ENCODE peak calls at places on chromosomes 13 and 19, in eight cellular contexts. One of them, this sample, is unnamed.

GRCh38 chr13:47413112-47413511 is 516.3 kb upstream of the HTR2A start:
- DNase-seq in WTC11: no peak
- DNase-seq in fibroblast of mammary gland: peak
- DNase-seq in CD8-positive, alpha-beta T cell: no peak
- DNase-seq in AG04450: no peak
- DNase-seq in colonic mucosa: no peak
- DNase-seq in glutamatergic neuron: no peak
- DNase-seq in lower leg skin: no peak
- DNase-seq in this sample: no peak

GRCh38 chr13:30256713-30257432 is 50.5 kb downstream of the KATNAL1 start:
- DNase-seq in lower leg skin: no peak
- DNase-seq in AG04450: no peak
- DNase-seq in WTC11: no peak
- DNase-seq in fibroblast of mammary gland: peak
- DNase-seq in glutamatergic neuron: no peak
- DNase-seq in CD8-positive, alpha-beta T cell: no peak
- DNase-seq in colonic mucosa: no peak
- DNase-seq in this sample: no peak

GRCh38 chr13:28705734-28706133 is 13.0 kb downstream of the SLC46A3 start:
- DNase-seq in colonic mucosa: no peak
- DNase-seq in lower leg skin: no peak
- DNase-seq in AG04450: no peak
- DNase-seq in CD8-positive, alpha-beta T cell: no peak
- DNase-seq in fibroblast of mammary gland: peak
- DNase-seq in WTC11: no peak
- DNase-seq in glutamatergic neuron: no peak
- DNase-seq in this sample: no peak

GRCh38 chr13:59178344-59178743 is 985.4 kb downstream of the DIAPH3 start:
- DNase-seq in glutamatergic neuron: no peak
- DNase-seq in lower leg skin: no peak
- DNase-seq in WTC11: no peak
- DNase-seq in colonic mucosa: no peak
- DNase-seq in AG04450: no peak
- DNase-seq in CD8-positive, alpha-beta T cell: no peak
- DNase-seq in fibroblast of mammary gland: peak
- DNase-seq in this sample: no peak

GRCh38 chr19:39557791-39558622 is 18.0 kb upstream of the EID2 start:
- DNase-seq in fibroblast of mammary gland: no peak
- DNase-seq in glutamatergic neuron: no peak
- DNase-seq in WTC11: no peak
- DNase-seq in AG04450: no peak
- DNase-seq in colonic mucosa: no peak
- DNase-seq in lower leg skin: no peak
- DNase-seq in CD8-positive, alpha-beta T cell: no peak
- DNase-seq in this sample: no peak

GRCh38 chr13:40672310-40673060 is 6.0 kb upstream of the FOXO1 start:
- DNase-seq in WTC11: no peak
- DNase-seq in lower leg skin: no peak
- DNase-seq in CD8-positive, alpha-beta T cell: no peak
- DNase-seq in AG04450: peak
- DNase-seq in colonic mucosa: no peak
- DNase-seq in fibroblast of mammary gland: peak
- DNase-seq in glutamatergic neuron: no peak
- DNase-seq in this sample: no peak

GRCh38 chr19:53982056-53982455 is 9.4 kb upstream of the CACNG6 start:
- DNase-seq in fibroblast of mammary gland: no peak
- DNase-seq in CD8-positive, alpha-beta T cell: no peak
- DNase-seq in WTC11: peak
- DNase-seq in lower leg skin: no peak
- DNase-seq in glutamatergic neuron: no peak
- DNase-seq in colonic mucosa: no peak
- DNase-seq in AG04450: no peak
- DNase-seq in this sample: no peak

GRCh38 chr19:52570005-52570861 is at the start of gene ZNF701:
- DNase-seq in glutamatergic neuron: peak
- DNase-seq in AG04450: peak
- DNase-seq in WTC11: peak
- DNase-seq in lower leg skin: peak
- DNase-seq in CD8-positive, alpha-beta T cell: peak
- DNase-seq in colonic mucosa: peak
- DNase-seq in fibroblast of mammary gland: peak
- DNase-seq in this sample: peak

GRCh38 chr19:1259206-1259872 is 9.8 kb upstream of the CIRBP start:
- DNase-seq in glutamatergic neuron: peak
- DNase-seq in fibroblast of mammary gland: peak
- DNase-seq in CD8-positive, alpha-beta T cell: peak
- DNase-seq in WTC11: peak
- DNase-seq in lower leg skin: peak
- DNase-seq in colonic mucosa: peak
- DNase-seq in AG04450: no peak
- DNase-seq in this sample: no peak

GRCh38 chr19:30667227-30667626 is 295.0 kb downstream of the ZNF536 start:
- DNase-seq in WTC11: no peak
- DNase-seq in AG04450: no peak
- DNase-seq in glutamatergic neuron: no peak
- DNase-seq in fibroblast of mammary gland: no peak
- DNase-seq in colonic mucosa: no peak
- DNase-seq in lower leg skin: peak
- DNase-seq in CD8-positive, alpha-beta T cell: no peak
- DNase-seq in this sample: peak

GRCh38 chr13:70173236-70173959 is 65.1 kb upstream of the KLHL1 start:
- DNase-seq in glutamatergic neuron: no peak
- DNase-seq in lower leg skin: no peak
- DNase-seq in CD8-positive, alpha-beta T cell: no peak
- DNase-seq in colonic mucosa: no peak
- DNase-seq in WTC11: no peak
- DNase-seq in fibroblast of mammary gland: no peak
- DNase-seq in AG04450: no peak
- DNase-seq in this sample: no peak

GRCh38 chr19:17171874-17172273 is 43.3 kb upstream of the USE1 start:
- DNase-seq in lower leg skin: no peak
- DNase-seq in glutamatergic neuron: no peak
- DNase-seq in AG04450: no peak
- DNase-seq in CD8-positive, alpha-beta T cell: no peak
- DNase-seq in colonic mucosa: no peak
- DNase-seq in WTC11: no peak
- DNase-seq in fibroblast of mammary gland: no peak
- DNase-seq in this sample: no peak

GRCh38 chr13:46721054-46721453 is 75.9 kb downstream of the ESD start:
- DNase-seq in WTC11: peak
- DNase-seq in colonic mucosa: peak
- DNase-seq in AG04450: peak
- DNase-seq in lower leg skin: no peak
- DNase-seq in fibroblast of mammary gland: peak
- DNase-seq in glutamatergic neuron: peak
- DNase-seq in CD8-positive, alpha-beta T cell: peak
- DNase-seq in this sample: no peak

GRCh38 chr13:74128171-74128767 is 5.9 kb downstream of the KLF12 start:
- DNase-seq in colonic mucosa: no peak
- DNase-seq in AG04450: peak
- DNase-seq in CD8-positive, alpha-beta T cell: no peak
- DNase-seq in WTC11: no peak
- DNase-seq in glutamatergic neuron: no peak
- DNase-seq in lower leg skin: no peak
- DNase-seq in fibroblast of mammary gland: peak
- DNase-seq in this sample: no peak

GRCh38 chr19:39413269-39413902 is 917 bp downstream of the PLEKHG2 start:
- DNase-seq in fibroblast of mammary gland: peak
- DNase-seq in lower leg skin: peak
- DNase-seq in glutamatergic neuron: peak
- DNase-seq in WTC11: peak
- DNase-seq in CD8-positive, alpha-beta T cell: no peak
- DNase-seq in AG04450: no peak
- DNase-seq in colonic mucosa: peak
- DNase-seq in this sample: no peak

GRCh38 chr13:57748096-57748495 is 116.6 kb downstream of the PCDH17 start:
- DNase-seq in WTC11: no peak
- DNase-seq in fibroblast of mammary gland: no peak
- DNase-seq in colonic mucosa: no peak
- DNase-seq in lower leg skin: no peak
- DNase-seq in CD8-positive, alpha-beta T cell: no peak
- DNase-seq in glutamatergic neuron: no peak
- DNase-seq in AG04450: no peak
- DNase-seq in this sample: no peak

GRCh38 chr19:44883962-44884361 is 7.1 kb upstream of the TOMM40 start:
- DNase-seq in glutamatergic neuron: no peak
- DNase-seq in colonic mucosa: no peak
- DNase-seq in AG04450: no peak
- DNase-seq in CD8-positive, alpha-beta T cell: no peak
- DNase-seq in fibroblast of mammary gland: no peak
- DNase-seq in WTC11: no peak
- DNase-seq in lower leg skin: no peak
- DNase-seq in this sample: no peak

GRCh38 chr19:35595928-35596327 is 10.0 kb downstream of the PMIS2 start:
- DNase-seq in CD8-positive, alpha-beta T cell: no peak
- DNase-seq in WTC11: no peak
- DNase-seq in AG04450: no peak
- DNase-seq in fibroblast of mammary gland: no peak
- DNase-seq in colonic mucosa: no peak
- DNase-seq in glutamatergic neuron: no peak
- DNase-seq in lower leg skin: no peak
- DNase-seq in this sample: no peak

GRCh38 chr19:35596366-35596999 is 10.5 kb downstream of the PMIS2 start:
- DNase-seq in WTC11: no peak
- DNase-seq in fibroblast of mammary gland: peak
- DNase-seq in lower leg skin: no peak
- DNase-seq in AG04450: no peak
- DNase-seq in colonic mucosa: no peak
- DNase-seq in glutamatergic neuron: no peak
- DNase-seq in CD8-positive, alpha-beta T cell: no peak
- DNase-seq in this sample: no peak

GRCh38 chr19:35590875-35591274 is 4.9 kb downstream of the PMIS2 start:
- DNase-seq in fibroblast of mammary gland: no peak
- DNase-seq in lower leg skin: no peak
- DNase-seq in AG04450: no peak
- DNase-seq in CD8-positive, alpha-beta T cell: no peak
- DNase-seq in WTC11: no peak
- DNase-seq in glutamatergic neuron: no peak
- DNase-seq in colonic mucosa: no peak
- DNase-seq in this sample: no peak

GRCh38 chr19:35587326-35587725 is 1.4 kb downstream of the PMIS2 start:
- DNase-seq in fibroblast of mammary gland: no peak
- DNase-seq in glutamatergic neuron: no peak
- DNase-seq in lower leg skin: no peak
- DNase-seq in AG04450: no peak
- DNase-seq in WTC11: no peak
- DNase-seq in CD8-positive, alpha-beta T cell: no peak
- DNase-seq in colonic mucosa: no peak
- DNase-seq in this sample: no peak

GRCh38 chr19:35592226-35592625 is 6.3 kb downstream of the PMIS2 start:
- DNase-seq in glutamatergic neuron: peak
- DNase-seq in WTC11: peak
- DNase-seq in lower leg skin: no peak
- DNase-seq in AG04450: peak
- DNase-seq in CD8-positive, alpha-beta T cell: no peak
- DNase-seq in fibroblast of mammary gland: peak
- DNase-seq in colonic mucosa: no peak
- DNase-seq in this sample: no peak
- TF ChIP-seq CTCF in glutamatergic neuron: peak
- TF ChIP-seq CTCF in WTC11: peak
- TF ChIP-seq CTCF in lower leg skin: no peak
- TF ChIP-seq CTCF in AG04450: peak
- TF ChIP-seq CTCF in CD8-positive, alpha-beta T cell: peak
- TF ChIP-seq CTCF in fibroblast of mammary gland: peak
- TF ChIP-seq CTCF in colonic mucosa: peak
- TF ChIP-seq CTCF in this sample: peak

GRCh38 chr13:113454936-113455335 is 1.6 kb upstream of the ADPRHL1 start:
- DNase-seq in CD8-positive, alpha-beta T cell: no peak
- DNase-seq in AG04450: no peak
- DNase-seq in WTC11: no peak
- DNase-seq in colonic mucosa: no peak
- DNase-seq in fibroblast of mammary gland: no peak
- DNase-seq in lower leg skin: peak
- DNase-seq in glutamatergic neuron: no peak
- DNase-seq in this sample: no peak
- TF ChIP-seq CTCF in CD8-positive, alpha-beta T cell: no peak
- TF ChIP-seq CTCF in AG04450: no peak
- TF ChIP-seq CTCF in WTC11: no peak
- TF ChIP-seq CTCF in colonic mucosa: no peak
- TF ChIP-seq CTCF in fibroblast of mammary gland: no peak
- TF ChIP-seq CTCF in lower leg skin: no peak
- TF ChIP-seq CTCF in glutamatergic neuron: no peak
- TF ChIP-seq CTCF in this sample: no peak

GRCh38 chr13:110922506-110922905 is 7.6 kb upstream of the ANKRD10 start:
- DNase-seq in CD8-positive, alpha-beta T cell: no peak
- DNase-seq in glutamatergic neuron: no peak
- DNase-seq in lower leg skin: no peak
- DNase-seq in colonic mucosa: no peak
- DNase-seq in fibroblast of mammary gland: no peak
- DNase-seq in AG04450: no peak
- DNase-seq in WTC11: no peak
- DNase-seq in this sample: no peak

GRCh38 chr13:110924639-110924934 is 9.7 kb upstream of the ANKRD10 start:
- DNase-seq in WTC11: no peak
- DNase-seq in CD8-positive, alpha-beta T cell: no peak
- DNase-seq in colonic mucosa: no peak
- DNase-seq in fibroblast of mammary gland: no peak
- DNase-seq in lower leg skin: no peak
- DNase-seq in glutamatergic neuron: no peak
- DNase-seq in AG04450: no peak
- DNase-seq in this sample: no peak

GRCh38 chr13:110923777-110924638 is 9.1 kb upstream of the ANKRD10 start:
- DNase-seq in WTC11: no peak
- DNase-seq in glutamatergic neuron: no peak
- DNase-seq in fibroblast of mammary gland: no peak
- DNase-seq in CD8-positive, alpha-beta T cell: no peak
- DNase-seq in AG04450: no peak
- DNase-seq in lower leg skin: no peak
- DNase-seq in colonic mucosa: no peak
- DNase-seq in this sample: no peak

GRCh38 chr13:110923086-110923485 is 8.2 kb upstream of the ANKRD10 start:
- DNase-seq in CD8-positive, alpha-beta T cell: no peak
- DNase-seq in colonic mucosa: no peak
- DNase-seq in glutamatergic neuron: no peak
- DNase-seq in fibroblast of mammary gland: no peak
- DNase-seq in AG04450: no peak
- DNase-seq in lower leg skin: no peak
- DNase-seq in WTC11: no peak
- DNase-seq in this sample: no peak

GRCh38 chr13:110925023-110925608 is 10.2 kb upstream of the ANKRD10 start:
- DNase-seq in colonic mucosa: no peak
- DNase-seq in AG04450: no peak
- DNase-seq in WTC11: peak
- DNase-seq in CD8-positive, alpha-beta T cell: no peak
- DNase-seq in fibroblast of mammary gland: peak
- DNase-seq in lower leg skin: no peak
- DNase-seq in glutamatergic neuron: no peak
- DNase-seq in this sample: no peak
- TF ChIP-seq CTCF in colonic mucosa: no peak
- TF ChIP-seq CTCF in AG04450: peak
- TF ChIP-seq CTCF in WTC11: no peak
- TF ChIP-seq CTCF in CD8-positive, alpha-beta T cell: no peak
- TF ChIP-seq CTCF in fibroblast of mammary gland: no peak
- TF ChIP-seq CTCF in lower leg skin: no peak
- TF ChIP-seq CTCF in glutamatergic neuron: no peak
- TF ChIP-seq CTCF in this sample: peak

GRCh38 chr13:78478183-78478582 is 125.2 kb downstream of the POU4F1 start:
- DNase-seq in lower leg skin: no peak
- DNase-seq in glutamatergic neuron: no peak
- DNase-seq in AG04450: no peak
- DNase-seq in WTC11: no peak
- DNase-seq in fibroblast of mammary gland: no peak
- DNase-seq in CD8-positive, alpha-beta T cell: no peak
- DNase-seq in colonic mucosa: no peak
- DNase-seq in this sample: no peak
- TF ChIP-seq CTCF in lower leg skin: no peak
- TF ChIP-seq CTCF in glutamatergic neuron: no peak
- TF ChIP-seq CTCF in AG04450: no peak
- TF ChIP-seq CTCF in WTC11: no peak
- TF ChIP-seq CTCF in fibroblast of mammary gland: no peak
- TF ChIP-seq CTCF in CD8-positive, alpha-beta T cell: no peak
- TF ChIP-seq CTCF in colonic mucosa: no peak
- TF ChIP-seq CTCF in this sample: no peak

GRCh38 chr13:62278271-62278670 is 862.6 kb upstream of the PCDH20 start:
- DNase-seq in fibroblast of mammary gland: no peak
- DNase-seq in WTC11: no peak
- DNase-seq in AG04450: no peak
- DNase-seq in colonic mucosa: no peak
- DNase-seq in lower leg skin: no peak
- DNase-seq in glutamatergic neuron: no peak
- DNase-seq in CD8-positive, alpha-beta T cell: no peak
- DNase-seq in this sample: no peak
- TF ChIP-seq CTCF in fibroblast of mammary gland: no peak
- TF ChIP-seq CTCF in WTC11: no peak
- TF ChIP-seq CTCF in AG04450: no peak
- TF ChIP-seq CTCF in colonic mucosa: no peak
- TF ChIP-seq CTCF in lower leg skin: no peak
- TF ChIP-seq CTCF in glutamatergic neuron: peak
- TF ChIP-seq CTCF in CD8-positive, alpha-beta T cell: no peak
- TF ChIP-seq CTCF in this sample: peak

This sample was measured in type B pancreatic cell.